ENCODE peak calls at places on chromosomes 7 and 10, in five cellular contexts. D is GF-D8; J is stimulated activated CD4-positive, alpha-beta T cell treated with anti-CD3 and anti-CD28 coated beads, Interleukin-1b, Interleukin-23, amount 100 ng/mL, for 4 hours; Z is B cell; C is type B pancreatic cell. Q is an unnamed sample.

GRCh38 chr7:149707448-149707886 is 65.9 kb downstream of the ZNF467 start:
- DNase-seq in D (peak), J (no peak), Z (no peak), C (no peak), Q (no peak)

GRCh38 chr7:77823787-77824186 is 25.2 kb downstream of the PHTF2 start:
- DNase-seq in D (no peak), J (no peak), Z (no peak), C (no peak), Q (no peak)

GRCh38 chr10:5550621-5551530 is 26.1 kb downstream of the CALML3 start:
- DNase-seq in D (no peak), J (no peak), Z (no peak), C (no peak), Q (no peak)

GRCh38 chr10:28111712-28112111 is 112.8 kb upstream of the ODAD2 start:
- DNase-seq in D (no peak), J (no peak), Z (no peak), C (no peak), Q (no peak)

GRCh38 chr10:104925232-104925851 is 284.3 kb downstream of the SORCS3 start:
- DNase-seq in D (no peak), J (no peak), Z (no peak), C (no peak), Q (peak)

GRCh38 chr7:106255246-106255645 is 29.5 kb downstream of the NAMPT start:
- DNase-seq in D (no peak), J (no peak), Z (no peak), C (no peak), Q (no peak)

GRCh38 chr7:50409856-50410468 is 40.2 kb downstream of the FIGNL1 start:
- DNase-seq in D (no peak), J (no peak), Z (peak), C (no peak), Q (no peak)

GRCh38 chr10:114565066-114565465 is 93.0 kb downstream of the ABLIM1 start:
- DNase-seq in D (no peak), J (no peak), Z (no peak), C (no peak), Q (no peak)

GRCh38 chr10:122939819-122940543 is 14.0 kb downstream of the C10orf88 start:
- DNase-seq in D (no peak), J (no peak), Z (no peak), C (no peak), Q (no peak)

GRCh38 chr7:50667338-50667737 is 102.1 kb upstream of the DDC start:
- DNase-seq in D (no peak), J (no peak), Z (no peak), C (no peak), Q (no peak)

GRCh38 chr10:95657250-95657649 is 739 bp upstream of the ALDH18A1 start:
- DNase-seq in D (no peak), J (no peak), Z (no peak), C (no peak), Q (no peak)

GRCh38 chr7:159030490-159031134 is 114.1 kb downstream of the VIPR2 start:
- DNase-seq in D (no peak), J (no peak), Z (no peak), C (peak), Q (no peak)

GRCh38 chr10:96991313-96991841 is 159.3 kb downstream of the LCOR start:
- DNase-seq in D (no peak), J (no peak), Z (no peak), C (no peak), Q (no peak)

GRCh38 chr10:112771733-112772132 is 178.3 kb upstream of the TCF7L2 start:
- DNase-seq in D (no peak), J (no peak), Z (no peak), C (no peak), Q (no peak)

GRCh38 chr7:27203964-27204594 is 4.2 kb upstream of the HOXA13 start:
- DNase-seq in D (no peak), J (no peak), Z (no peak), C (no peak), Q (no peak)

GRCh38 chr7:43584200-43584586 is 1.3 kb downstream of the STK17A start:
- DNase-seq in D (peak), J (no peak), Z (no peak), C (no peak), Q (peak)

GRCh38 chr10:123550680-123551096 is 115.5 kb upstream of the GPR26 start:
- DNase-seq in D (no peak), J (no peak), Z (no peak), C (peak), Q (no peak)

GRCh38 chr7:92766461-92767003 is 69.8 kb downstream of the CDK6 start:
- DNase-seq in D (no peak), J (no peak), Z (no peak), C (no peak), Q (no peak)